ENCODE peak calls at places on chromosomes 7 and 10, in seven cellular contexts. W is astrocyte of the hippocampus; Y is stimulated activated CD4-positive, alpha-beta T cell treated with anti-CD3 and anti-CD28 coated beads, Interleukin-4, amount 100 ng/mL, for 4 hours; U is activated naive CD4-positive, alpha-beta T cell treated with Interleukin-2 at 50 U/mL for 16 hours; T is H9; C is RWPE1; K is T-helper 1 cell. O is an unnamed sample.

GRCh38 chr10:131858583-131859340 is 42.0 kb upstream of the PPP2R2D start:
- DNase-seq in Y (no peak), U (no peak), K (no peak), C (no peak), W (no peak), T (peak), O (no peak)

GRCh38 chr7:157271315-157271990 is 65.4 kb upstream of the DNAJB6 start:
- DNase-seq in W (peak), Y (no peak), K (no peak), U (no peak), T (no peak), C (no peak), O (peak)

GRCh38 chr7:55409474-55410225 is 44.5 kb downstream of the LANCL2 start:
- DNase-seq in C (no peak), Y (no peak), K (no peak), U (no peak), W (peak), T (no peak), O (peak)

GRCh38 chr10:101829561-101830315 is 11.5 kb upstream of the OGA start:
- DNase-seq in K (peak), Y (peak), T (peak), C (peak), U (peak), W (peak), O (peak)

GRCh38 chr7:24566274-24566673 is 7.0 kb upstream of the PALS2 start:
- DNase-seq in Y (no peak), U (no peak), W (no peak), K (no peak), T (no peak), C (no peak), O (no peak)

GRCh38 chr7:76261935-76262334 is 40.5 kb upstream of the HSPB1 start:
- DNase-seq in K (no peak), C (no peak), Y (no peak), T (peak), U (no peak), W (no peak), O (no peak)

GRCh38 chr10:131850490-131850880 is 50.3 kb upstream of the PPP2R2D start:
- DNase-seq in K (no peak), C (no peak), U (no peak), W (no peak), Y (no peak), T (no peak), O (no peak)

GRCh38 chr7:6026011-6026819 is 5.0 kb upstream of the ANKRD61 start:
- DNase-seq in C (peak), W (peak), K (peak), U (peak), T (peak), Y (peak), O (peak)

GRCh38 chr7:102331536-102332275 is 24.5 kb downstream of the SPDYE6 start:
- DNase-seq in Y (no peak), W (no peak), C (no peak), K (no peak), T (peak), U (no peak), O (peak)

GRCh38 chr7:77428777-77429231 is 12.7 kb upstream of the GSAP start:
- DNase-seq in Y (no peak), K (no peak), C (no peak), U (no peak), T (no peak), W (peak), O (no peak)

GRCh38 chr7:73847941-73848723 is 5.8 kb upstream of the METTL27 start:
- DNase-seq in T (no peak), W (no peak), U (no peak), C (no peak), K (no peak), Y (no peak), O (no peak)

GRCh38 chr7:94060772-94061171 is 56.6 kb upstream of the BET1 start:
- DNase-seq in T (no peak), Y (no peak), W (no peak), C (no peak), U (no peak), K (no peak), O (peak)

GRCh38 chr7:62361-63116 is 129.8 kb upstream of the FAM20C start:
- DNase-seq in W (no peak), K (no peak), C (no peak), U (no peak), T (no peak), Y (no peak), O (no peak)

GRCh38 chr10:49325916-49326783 is 27.2 kb downstream of the C10orf71 start:
- DNase-seq in K (no peak), C (no peak), Y (no peak), W (no peak), T (no peak), U (no peak), O (no peak)

GRCh38 chr7:134278502-134279153 is 38.1 kb downstream of the SLC35B4 start:
- DNase-seq in Y (no peak), K (no peak), T (no peak), U (no peak), C (no peak), W (no peak), O (no peak)

GRCh38 chr7:100726998-100727761 is 6.2 kb upstream of the ZAN start:
- DNase-seq in Y (no peak), C (no peak), T (no peak), K (no peak), W (peak), U (no peak), O (no peak)

GRCh38 chr10:42738669-42739068 is 43.9 kb upstream of the BMS1 start:
- DNase-seq in T (no peak), W (no peak), U (no peak), Y (no peak), C (no peak), K (no peak), O (no peak)

GRCh38 chr7:105014725-105015630 is 973 bp downstream of the KMT2E start:
- DNase-seq in W (peak), Y (peak), U (peak), K (peak), T (peak), C (peak), O (peak)

GRCh38 chr7:149719050-149719899 is 54.1 kb downstream of the ZNF467 start:
- DNase-seq in U (no peak), Y (no peak), W (peak), C (no peak), K (no peak), T (peak), O (no peak)

GRCh38 chr7:2000801-2001321 is 231.9 kb downstream of the MAD1L1 start:
- DNase-seq in Y (no peak), C (no peak), K (no peak), T (no peak), W (no peak), U (no peak), O (no peak)

GRCh38 chr10:6300106-6300783 is 97.5 kb downstream of the PFKFB3 start:
- DNase-seq in W (peak), K (peak), T (no peak), C (no peak), U (peak), Y (no peak), O (peak)

GRCh38 chr7:155254018-155254417 is 43.7 kb upstream of the INSIG1 start:
- DNase-seq in T (no peak), W (no peak), C (no peak), Y (no peak), U (no peak), K (no peak), O (no peak)

GRCh38 chr10:60238408-60239100 is 151.1 kb downstream of the ANK3 start:
- DNase-seq in W (peak), Y (no peak), T (peak), C (peak), K (no peak), U (no peak), O (peak)

GRCh38 chr7:71723859-71724258 is 591.9 kb downstream of the GALNT17 start:
- DNase-seq in K (no peak), Y (no peak), U (no peak), T (no peak), C (no peak), W (no peak), O (no peak)

GRCh38 chr10:83539528-83540308 is 599.6 kb upstream of the GHITM start:
- DNase-seq in T (peak), Y (no peak), U (no peak), W (peak), K (no peak), C (no peak), O (peak)